ENCODE peak calls at places on chromosome 22, in eight cellular contexts. U is stimulated activated CD4-positive, alpha-beta T cell treated with anti-CD3 and anti-CD28 coated beads, Interleukin-2, amount 100 ng/mL, for 48 hours; P is SHP77; X is activated CD4-positive, alpha-beta T cell treated with anti-CD3 and anti-CD28 coated beads for 24 hours; J is stimulated activated CD8-positive, alpha-beta memory T cell treated with anti-CD3 and anti-CD28 coated beads, Interleukin-15, amount 100 ng/mL, for 1 hour; D is naive thymus-derived CD4-positive, alpha-beta T cell; L is GM20000; C is kidney glomerular epithelial cell. V is an unnamed sample.

GRCh38 chr22:42294034-42294985 is 23.9 kb upstream of the TCF20 start:
- DNase-seq in L (no peak), J (no peak), P (peak; percentile 22), D (peak; percentile 43), C (no peak), U (no peak), X (no peak), V (peak; percentile 55)

GRCh38 chr22:44566911-44567310 is 68.9 kb upstream of the RTL6 start:
- DNase-seq in J (no peak), L (no peak), P (no peak), C (no peak), D (no peak), U (no peak), X (no peak), V (no peak)

GRCh38 chr22:33405194-33405593 is 347.0 kb upstream of the SYN3 start:
- DNase-seq in U (no peak), D (no peak), X (no peak), P (no peak), J (no peak), L (no peak), C (peak; percentile 88), V (no peak)

GRCh38 chr22:20243545-20244249 is 24.4 kb downstream of the RTN4R start:
- DNase-seq in P (peak; percentile 25), C (peak; percentile 79), J (no peak), D (peak; percentile 67), U (peak; percentile 41), L (peak; percentile 64), X (no peak), V (peak; percentile 87)

GRCh38 chr22:47379037-47379436 is 616.6 kb downstream of the TBC1D22A start:
- DNase-seq in C (no peak), U (no peak), L (no peak), X (no peak), J (no peak), D (no peak), P (no peak), V (no peak)

GRCh38 chr22:49565516-49565855 is 262.2 kb downstream of the BRD1 start:
- DNase-seq in L (no peak), U (no peak), C (no peak), D (no peak), X (no peak), J (no peak), P (no peak), V (no peak)

GRCh38 chr22:23248583-23248982 is 68.3 kb downstream of the BCR start:
- DNase-seq in D (no peak), C (no peak), X (no peak), P (no peak), J (no peak), L (no peak), U (no peak), V (peak; percentile 73)

GRCh38 chr22:27636716-27637503 is 164.6 kb downstream of the MN1 start:
- DNase-seq in P (no peak), C (no peak), X (no peak), D (no peak), L (no peak), U (no peak), J (no peak), V (no peak)

GRCh38 chr22:27576815-27577564 is 224.6 kb downstream of the MN1 start:
- DNase-seq in D (no peak), C (no peak), U (no peak), X (no peak), P (no peak), L (no peak), J (no peak), V (peak; percentile 67)

GRCh38 chr22:46936378-46936916 is 174.0 kb downstream of the TBC1D22A start:
- DNase-seq in X (no peak), P (no peak), D (no peak), L (no peak), C (peak; percentile 80), J (no peak), U (no peak), V (no peak)

GRCh38 chr22:26671317-26672059 is 14.1 kb downstream of the MIAT start:
- DNase-seq in P (peak; percentile 48), D (peak; percentile 63), C (no peak), X (peak; percentile 38), L (peak; percentile 37), U (peak; percentile 60), J (peak; percentile 52), V (no peak)

GRCh38 chr22:23829845-23830372 is 8.9 kb downstream of the DERL3 start:
- DNase-seq in C (no peak), L (no peak), J (no peak), P (no peak), D (no peak), X (no peak), U (no peak), V (peak; percentile 84)

GRCh38 chr22:21951931-21952465 is 650 bp downstream of the PPM1F start:
- DNase-seq in L (peak; percentile 51), P (peak; percentile 45), C (no peak), U (no peak), X (no peak), J (no peak), D (no peak), V (peak; percentile 67)

GRCh38 chr22:23086787-23087186 is 16.5 kb downstream of the GNAZ start:
- DNase-seq in J (no peak), D (no peak), C (no peak), U (no peak), P (no peak), L (no peak), X (no peak), V (no peak)

GRCh38 chr22:46534901-46535630 is 2.4 kb downstream of the CELSR1 start:
- DNase-seq in P (no peak), C (no peak), D (no peak), L (no peak), J (no peak), X (no peak), U (no peak), V (no peak)

GRCh38 chr22:28441720-28442263 is 237.8 kb downstream of the TTC28 start:
- DNase-seq in J (no peak), P (no peak), X (no peak), C (peak; percentile 65), U (no peak), L (peak; percentile 13), D (no peak), V (peak; percentile 36)

V was measured in iris pigment epithelial cell.